ENCODE peak calls at places on chromosomes 7 and 10, in four cellular contexts. I is cardiac fibroblast, S is pancreas, U is ovary. L is an unnamed sample.

GRCh38 chr7:28018446-28018845 is 162.1 kb downstream of the JAZF1 start:
- DNase-seq in I (no peak), S (no peak), U (no peak), L (no peak)

GRCh38 chr7:138205614-138206150 is 129.4 kb downstream of the AKR1D1 start:
- DNase-seq in I (peak), S (no peak), U (no peak), L (no peak)

GRCh38 chr10:13450078-13450477 is 78.7 kb downstream of the BEND7 start:
- DNase-seq in I (peak), S (no peak), U (no peak), L (peak)

GRCh38 chr7:1192171-1192676 is 32.2 kb upstream of the ZFAND2A start:
- DNase-seq in I (peak), S (no peak), U (no peak), L (peak)

GRCh38 chr7:97499204-97499603 is 232.7 kb upstream of the TAC1 start:
- DNase-seq in I (peak), S (peak), U (no peak), L (peak)

GRCh38 chr7:91082854-91083495 is 181.3 kb upstream of the FZD1 start:
- DNase-seq in I (peak), S (no peak), U (no peak), L (peak)

GRCh38 chr10:11397566-11397965 is 213.9 kb downstream of the USP6NL start:
- DNase-seq in I (no peak), S (no peak), U (no peak), L (no peak)

GRCh38 chr10:58399410-58399809 is 14.2 kb downstream of the TFAM start:
- DNase-seq in I (peak), S (no peak), U (no peak), L (peak)

GRCh38 chr7:557556-557877 is 37.9 kb upstream of the PDGFA start:
- DNase-seq in I (peak), S (no peak), U (no peak), L (no peak)

GRCh38 chr7:33901847-33902246 is 3.5 kb upstream of the BMPER start:
- DNase-seq in I (no peak), S (no peak), U (no peak), L (no peak)

GRCh38 chr7:143063741-143064140 is 11.6 kb downstream of the OR6V1 start:
- DNase-seq in I (no peak), S (no peak), U (no peak), L (no peak)

GRCh38 chr7:100867796-100868485 is 754 bp downstream of the TRIP6 start:
- DNase-seq in I (no peak), S (no peak), U (no peak), L (peak)

GRCh38 chr10:55747244-55747643 is 613.8 kb downstream of the ZWINT start:
- DNase-seq in I (no peak), S (no peak), U (no peak), L (peak)

GRCh38 chr7:100435401-100436304 is 644 bp downstream of the PPP1R35 start:
- DNase-seq in I (peak), S (peak), U (peak), L (peak)

GRCh38 chr7:29442146-29442545 is 121.5 kb upstream of the PRR15 start:
- DNase-seq in I (peak), S (no peak), U (no peak), L (peak)

GRCh38 chr7:18337023-18337422 is 158.5 kb upstream of the HDAC9 start:
- DNase-seq in I (no peak), S (no peak), U (no peak), L (no peak)

GRCh38 chr7:835491-836401 is 3.5 kb downstream of the SUN1 start:
- DNase-seq in I (no peak), S (no peak), U (no peak), L (peak)

GRCh38 chr10:30751678-30752331 is 122.3 kb upstream of the LYZL2 start:
- DNase-seq in I (peak), S (no peak), U (peak), L (peak)

GRCh38 chr7:66921396-66921917 is 432 bp downstream of the TMEM248 start:
- DNase-seq in I (peak), S (peak), U (peak), L (peak)

GRCh38 chr10:32332299-32332750 is 14.6 kb downstream of the EPC1 start:
- DNase-seq in I (peak), S (peak), U (no peak), L (peak)

GRCh38 chr7:30937426-30937825 is 25.8 kb downstream of the AQP1 start:
- DNase-seq in I (no peak), S (peak), U (no peak), L (no peak)

GRCh38 chr7:13042605-13043236 is 355.3 kb downstream of the ARL4A start:
- DNase-seq in I (no peak), S (no peak), U (no peak), L (peak)

GRCh38 chr10:53690556-53691240 is 918.1 kb upstream of the MBL2 start:
- DNase-seq in I (no peak), S (no peak), U (no peak), L (peak)

DNA sequence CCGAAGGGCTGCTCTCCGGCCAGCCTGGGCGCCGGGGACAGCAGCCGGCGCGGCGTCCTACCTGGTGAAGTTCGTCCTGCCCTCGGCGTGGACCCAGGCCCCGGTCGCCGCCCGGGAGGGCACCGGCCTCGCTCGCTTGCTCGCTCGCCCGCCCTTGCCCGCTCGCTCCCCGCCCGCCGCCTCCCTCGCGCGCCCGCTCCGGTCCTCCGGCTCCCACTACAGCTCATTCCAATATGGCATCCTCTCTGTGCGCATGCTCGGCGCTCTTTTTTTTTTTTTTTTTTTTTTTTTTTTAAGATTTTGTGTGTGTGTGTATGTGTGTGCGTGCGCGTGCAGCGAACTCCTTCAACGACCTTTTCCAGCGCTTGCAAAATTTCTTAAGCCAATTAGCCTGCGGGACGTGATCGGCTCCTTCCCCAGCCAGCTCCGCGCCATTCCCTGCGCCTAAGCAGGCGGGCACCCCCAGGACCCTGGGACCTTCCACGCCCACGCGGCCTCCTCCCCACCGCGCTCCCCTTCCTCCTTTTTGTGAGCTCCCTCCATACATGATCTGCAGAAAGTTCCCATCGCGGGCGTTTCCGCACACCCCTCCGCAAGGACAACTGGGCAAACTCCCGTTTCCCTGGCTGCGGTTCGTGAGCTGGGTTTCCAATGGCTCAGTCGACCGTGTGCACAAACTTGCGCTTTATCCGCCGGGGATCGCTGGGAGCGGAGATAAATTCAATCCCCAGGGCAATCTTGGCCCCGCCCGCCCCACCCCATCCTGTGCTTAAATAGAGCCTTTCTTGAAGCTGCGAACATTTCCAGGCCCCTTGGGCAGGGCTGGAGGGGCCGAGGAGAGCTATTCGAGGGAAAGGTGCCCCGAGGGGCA is at the start of gene SFMBT2:
- DNase-seq in I (peak), S (peak), U (peak), L (peak)
- TF ChIP-seq CTCF in I (no peak), S (no peak), U (peak), L (peak)

DNA sequence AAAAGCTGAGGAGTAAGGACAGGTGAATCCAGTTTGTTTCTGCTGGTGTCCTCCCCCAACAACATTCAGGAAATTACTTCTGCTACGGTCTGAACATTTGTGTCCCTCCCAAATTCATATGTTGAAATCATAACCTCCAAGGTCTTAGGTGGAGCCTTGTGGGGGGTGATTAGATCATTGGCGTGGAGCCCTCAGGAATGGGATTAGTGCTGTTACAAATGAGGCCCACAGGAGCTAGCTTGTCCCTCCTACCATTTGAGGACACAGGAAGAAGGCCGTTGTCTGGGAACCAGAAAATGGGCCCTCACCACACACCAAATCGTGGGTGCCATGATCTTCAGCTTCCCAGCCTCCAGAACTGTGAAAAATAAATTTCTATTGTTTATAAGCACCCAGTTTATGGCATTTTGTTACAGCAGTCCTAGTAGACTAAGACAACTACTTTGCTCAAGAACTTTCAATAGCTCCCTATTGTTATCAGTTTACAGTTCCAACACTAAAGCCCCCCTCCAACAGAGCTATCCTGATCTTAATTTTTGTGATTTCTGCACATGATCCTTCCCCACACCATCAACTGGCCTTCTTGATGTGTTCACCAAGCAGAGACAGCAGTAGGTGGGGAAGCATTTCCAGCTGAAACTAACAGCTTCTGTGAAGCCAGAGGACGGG is 2.1 kb upstream of the LRMDA start:
- DNase-seq in I (no peak), S (no peak), U (no peak), L (peak)
- H3K4me3 ChIP-seq in I (no peak), S (no peak), U (no peak), L (no peak)

GRCh38 chr10:78774999-78775711 is 293.6 kb upstream of the ZMIZ1 start:
- DNase-seq in I (no peak), S (peak), U (peak), L (no peak)
- TF ChIP-seq CTCF in I (no peak), S (no peak), U (no peak), L (no peak)

DNA sequence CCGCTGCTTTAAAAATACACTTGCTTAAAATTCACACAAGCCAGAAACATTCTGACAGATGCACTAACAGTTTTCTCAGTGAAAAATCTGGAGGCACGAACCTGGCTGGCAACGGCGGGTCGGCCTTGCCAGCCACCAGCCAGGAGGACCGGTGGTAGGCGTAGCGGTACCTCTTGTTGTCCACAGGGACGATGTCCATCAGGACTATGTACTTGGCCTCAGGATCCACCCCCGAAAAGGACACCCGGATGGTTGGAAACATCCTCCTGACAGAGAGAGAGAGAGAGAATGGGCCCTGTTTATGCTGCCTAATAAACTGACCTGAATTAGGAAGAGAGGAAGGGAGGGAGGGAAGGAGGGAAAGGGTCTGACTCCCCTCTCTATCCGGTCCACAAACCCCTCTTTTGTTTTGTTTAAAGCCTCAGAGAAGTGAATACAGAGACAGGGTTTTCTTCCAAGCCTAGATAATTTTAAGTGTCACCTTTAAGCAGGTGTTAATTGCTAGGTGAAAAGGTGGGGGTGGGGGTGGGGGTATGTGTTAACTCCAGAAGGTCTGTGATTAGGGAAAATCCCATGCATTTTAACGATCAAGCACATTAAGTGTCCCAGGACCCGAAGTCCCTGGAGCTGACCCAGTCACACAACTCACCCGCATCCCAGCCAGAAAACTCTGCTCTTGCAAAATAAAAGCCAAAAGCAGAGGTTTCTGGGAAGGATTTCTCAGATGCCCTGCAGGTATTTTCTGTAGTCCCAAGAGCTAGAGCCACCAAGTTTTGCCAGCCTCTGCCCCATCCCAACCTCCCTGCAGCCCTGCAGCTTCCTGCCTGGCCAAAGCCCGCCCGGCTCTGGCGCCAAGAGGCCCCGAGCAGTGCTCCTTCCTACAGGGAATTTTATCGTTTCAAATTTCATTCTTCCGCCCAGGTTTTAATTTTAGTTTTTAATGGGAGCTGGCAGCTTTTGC is 5.0 kb downstream of the TBX20 start:
- DNase-seq in I (no peak), S (no peak), U (no peak), L (no peak)
- H3K4me3 ChIP-seq in I (peak), S (no peak), U (no peak), L (no peak)

L was measured in epithelial cell of esophagus.